ENCODE peak calls at places on chromosomes 7 and 10, in nine cellular contexts. One of them, this sample, is unnamed.

GRCh38 chr10:77274046-77274795 is 363.4 kb downstream of the KCNMA1 start:
- DNase-seq in kidney epithelial cell: peak
- DNase-seq in choroid plexus epithelial cell: no peak
- DNase-seq in ovary: no peak
- DNase-seq in RWPE1: peak
- DNase-seq in AG09319: no peak
- DNase-seq in adrenal gland: no peak
- DNase-seq in glutamatergic neuron: no peak
- DNase-seq in H1: no peak
- DNase-seq in this sample: peak

GRCh38 chr10:13483073-13483472 is 45.7 kb downstream of the BEND7 start:
- DNase-seq in kidney epithelial cell: no peak
- DNase-seq in choroid plexus epithelial cell: no peak
- DNase-seq in ovary: no peak
- DNase-seq in RWPE1: no peak
- DNase-seq in AG09319: no peak
- DNase-seq in adrenal gland: no peak
- DNase-seq in glutamatergic neuron: no peak
- DNase-seq in H1: no peak
- DNase-seq in this sample: peak

GRCh38 chr10:96417432-96417831 is 58.6 kb upstream of the OPALIN start:
- DNase-seq in kidney epithelial cell: peak
- DNase-seq in choroid plexus epithelial cell: peak
- DNase-seq in ovary: no peak
- DNase-seq in RWPE1: no peak
- DNase-seq in AG09319: no peak
- DNase-seq in adrenal gland: no peak
- DNase-seq in glutamatergic neuron: no peak
- DNase-seq in H1: peak
- DNase-seq in this sample: no peak

GRCh38 chr7:69429817-69430501 is 168.3 kb upstream of the AUTS2 start:
- DNase-seq in kidney epithelial cell: no peak
- DNase-seq in choroid plexus epithelial cell: no peak
- DNase-seq in ovary: peak
- DNase-seq in RWPE1: no peak
- DNase-seq in AG09319: no peak
- DNase-seq in adrenal gland: peak
- DNase-seq in glutamatergic neuron: no peak
- DNase-seq in H1: no peak
- DNase-seq in this sample: peak

GRCh38 chr7:149261321-149261828 is 621 bp upstream of the ZNF783 start:
- DNase-seq in kidney epithelial cell: no peak
- DNase-seq in choroid plexus epithelial cell: peak
- DNase-seq in ovary: no peak
- DNase-seq in RWPE1: peak
- DNase-seq in AG09319: no peak
- DNase-seq in adrenal gland: peak
- DNase-seq in glutamatergic neuron: no peak
- DNase-seq in H1: no peak
- DNase-seq in this sample: no peak

GRCh38 chr10:58588673-58589265 is 76.1 kb downstream of the BICC1 start:
- DNase-seq in kidney epithelial cell: no peak
- DNase-seq in choroid plexus epithelial cell: no peak
- DNase-seq in ovary: no peak
- DNase-seq in RWPE1: peak
- DNase-seq in AG09319: no peak
- DNase-seq in adrenal gland: peak
- DNase-seq in glutamatergic neuron: peak
- DNase-seq in H1: peak
- DNase-seq in this sample: peak

GRCh38 chr10:89207801-89208551 is 859 bp upstream of the CH25H start:
- DNase-seq in kidney epithelial cell: no peak
- DNase-seq in choroid plexus epithelial cell: no peak
- DNase-seq in ovary: peak
- DNase-seq in RWPE1: peak
- DNase-seq in AG09319: no peak
- DNase-seq in adrenal gland: peak
- DNase-seq in glutamatergic neuron: peak
- DNase-seq in H1: peak
- DNase-seq in this sample: peak

GRCh38 chr10:131002031-131002861 is 309.3 kb downstream of the TCERG1L start:
- DNase-seq in kidney epithelial cell: no peak
- DNase-seq in choroid plexus epithelial cell: no peak
- DNase-seq in ovary: no peak
- DNase-seq in RWPE1: no peak
- DNase-seq in AG09319: no peak
- DNase-seq in adrenal gland: peak
- DNase-seq in glutamatergic neuron: no peak
- DNase-seq in H1: peak
- DNase-seq in this sample: no peak

GRCh38 chr10:49243610-49244283 is 55.2 kb upstream of the C10orf71 start:
- DNase-seq in kidney epithelial cell: no peak
- DNase-seq in choroid plexus epithelial cell: no peak
- DNase-seq in ovary: no peak
- DNase-seq in RWPE1: no peak
- DNase-seq in AG09319: no peak
- DNase-seq in adrenal gland: no peak
- DNase-seq in glutamatergic neuron: no peak
- DNase-seq in H1: no peak
- DNase-seq in this sample: no peak

GRCh38 chr7:149005427-149006344 is 22.6 kb downstream of the PDIA4 start:
- DNase-seq in kidney epithelial cell: no peak
- DNase-seq in choroid plexus epithelial cell: peak
- DNase-seq in ovary: peak
- DNase-seq in RWPE1: no peak
- DNase-seq in AG09319: peak
- DNase-seq in adrenal gland: peak
- DNase-seq in glutamatergic neuron: peak
- DNase-seq in H1: peak
- DNase-seq in this sample: peak

GRCh38 chr10:119498889-119499864 is 43.3 kb downstream of the RGS10 start:
- DNase-seq in kidney epithelial cell: peak
- DNase-seq in choroid plexus epithelial cell: peak
- DNase-seq in ovary: no peak
- DNase-seq in RWPE1: no peak
- DNase-seq in AG09319: no peak
- DNase-seq in adrenal gland: no peak
- DNase-seq in glutamatergic neuron: no peak
- DNase-seq in H1: no peak
- DNase-seq in this sample: no peak

GRCh38 chr10:87507879-87508278 is 3.2 kb downstream of the MINPP1 start:
- DNase-seq in kidney epithelial cell: no peak
- DNase-seq in choroid plexus epithelial cell: no peak
- DNase-seq in ovary: no peak
- DNase-seq in RWPE1: no peak
- DNase-seq in AG09319: no peak
- DNase-seq in adrenal gland: no peak
- DNase-seq in glutamatergic neuron: no peak
- DNase-seq in H1: no peak
- DNase-seq in this sample: no peak

GRCh38 chr10:43045246-43045621 is 31.6 kb upstream of the RET start:
- DNase-seq in kidney epithelial cell: no peak
- DNase-seq in choroid plexus epithelial cell: no peak
- DNase-seq in ovary: peak
- DNase-seq in RWPE1: no peak
- DNase-seq in AG09319: no peak
- DNase-seq in adrenal gland: no peak
- DNase-seq in glutamatergic neuron: peak
- DNase-seq in H1: no peak
- DNase-seq in this sample: peak

GRCh38 chr10:35347088-35347487 is 10.8 kb downstream of the CCNY start:
- DNase-seq in kidney epithelial cell: no peak
- DNase-seq in choroid plexus epithelial cell: no peak
- DNase-seq in ovary: no peak
- DNase-seq in RWPE1: no peak
- DNase-seq in AG09319: no peak
- DNase-seq in adrenal gland: no peak
- DNase-seq in glutamatergic neuron: no peak
- DNase-seq in H1: no peak
- DNase-seq in this sample: no peak

GRCh38 chr7:8684426-8684825 is 251.0 kb downstream of the NXPH1 start:
- DNase-seq in kidney epithelial cell: no peak
- DNase-seq in choroid plexus epithelial cell: no peak
- DNase-seq in ovary: no peak
- DNase-seq in RWPE1: no peak
- DNase-seq in AG09319: no peak
- DNase-seq in adrenal gland: no peak
- DNase-seq in glutamatergic neuron: no peak
- DNase-seq in H1: no peak
- DNase-seq in this sample: no peak

GRCh38 chr7:103613655-103614642 is 167.9 kb upstream of the SLC26A5 start:
- DNase-seq in kidney epithelial cell: no peak
- DNase-seq in choroid plexus epithelial cell: peak
- DNase-seq in ovary: no peak
- DNase-seq in RWPE1: no peak
- DNase-seq in AG09319: no peak
- DNase-seq in adrenal gland: no peak
- DNase-seq in glutamatergic neuron: peak
- DNase-seq in H1: no peak
- DNase-seq in this sample: no peak
- TF ChIP-seq CTCF in kidney epithelial cell: peak
- TF ChIP-seq CTCF in choroid plexus epithelial cell: peak
- TF ChIP-seq CTCF in ovary: no peak
- TF ChIP-seq CTCF in RWPE1: no peak
- TF ChIP-seq CTCF in AG09319: peak
- TF ChIP-seq CTCF in adrenal gland: no peak
- TF ChIP-seq CTCF in glutamatergic neuron: peak
- TF ChIP-seq CTCF in H1: peak
- TF ChIP-seq CTCF in this sample: no peak

GRCh38 chr7:43112088-43112940 is at the start of gene HECW1:
- DNase-seq in kidney epithelial cell: no peak
- DNase-seq in choroid plexus epithelial cell: no peak
- DNase-seq in ovary: peak
- DNase-seq in RWPE1: no peak
- DNase-seq in AG09319: no peak
- DNase-seq in adrenal gland: no peak
- DNase-seq in glutamatergic neuron: peak
- DNase-seq in H1: peak
- DNase-seq in this sample: peak

GRCh38 chr7:43105521-43106120 is 6.8 kb upstream of the HECW1 start:
- DNase-seq in kidney epithelial cell: no peak
- DNase-seq in choroid plexus epithelial cell: peak
- DNase-seq in ovary: no peak
- DNase-seq in RWPE1: no peak
- DNase-seq in AG09319: no peak
- DNase-seq in adrenal gland: no peak
- DNase-seq in glutamatergic neuron: no peak
- DNase-seq in H1: no peak
- DNase-seq in this sample: no peak

GRCh38 chr7:43104874-43105520 is 7.5 kb upstream of the HECW1 start:
- DNase-seq in kidney epithelial cell: no peak
- DNase-seq in choroid plexus epithelial cell: no peak
- DNase-seq in ovary: no peak
- DNase-seq in RWPE1: no peak
- DNase-seq in AG09319: no peak
- DNase-seq in adrenal gland: no peak
- DNase-seq in glutamatergic neuron: no peak
- DNase-seq in H1: no peak
- DNase-seq in this sample: no peak

GRCh38 chr7:43110790-43111362 is 1.6 kb upstream of the HECW1 start:
- DNase-seq in kidney epithelial cell: no peak
- DNase-seq in choroid plexus epithelial cell: no peak
- DNase-seq in ovary: no peak
- DNase-seq in RWPE1: no peak
- DNase-seq in AG09319: no peak
- DNase-seq in adrenal gland: no peak
- DNase-seq in glutamatergic neuron: no peak
- DNase-seq in H1: no peak
- DNase-seq in this sample: no peak

GRCh38 chr7:43108255-43109011 is 4.0 kb upstream of the HECW1 start:
- DNase-seq in kidney epithelial cell: no peak
- DNase-seq in choroid plexus epithelial cell: peak
- DNase-seq in ovary: peak
- DNase-seq in RWPE1: peak
- DNase-seq in AG09319: no peak
- DNase-seq in adrenal gland: peak
- DNase-seq in glutamatergic neuron: peak
- DNase-seq in H1: peak
- DNase-seq in this sample: peak
- TF ChIP-seq CTCF in kidney epithelial cell: peak
- TF ChIP-seq CTCF in choroid plexus epithelial cell: peak
- TF ChIP-seq CTCF in ovary: no peak
- TF ChIP-seq CTCF in RWPE1: peak
- TF ChIP-seq CTCF in AG09319: peak
- TF ChIP-seq CTCF in adrenal gland: peak
- TF ChIP-seq CTCF in glutamatergic neuron: peak
- TF ChIP-seq CTCF in H1: peak
- TF ChIP-seq CTCF in this sample: peak

DNA sequence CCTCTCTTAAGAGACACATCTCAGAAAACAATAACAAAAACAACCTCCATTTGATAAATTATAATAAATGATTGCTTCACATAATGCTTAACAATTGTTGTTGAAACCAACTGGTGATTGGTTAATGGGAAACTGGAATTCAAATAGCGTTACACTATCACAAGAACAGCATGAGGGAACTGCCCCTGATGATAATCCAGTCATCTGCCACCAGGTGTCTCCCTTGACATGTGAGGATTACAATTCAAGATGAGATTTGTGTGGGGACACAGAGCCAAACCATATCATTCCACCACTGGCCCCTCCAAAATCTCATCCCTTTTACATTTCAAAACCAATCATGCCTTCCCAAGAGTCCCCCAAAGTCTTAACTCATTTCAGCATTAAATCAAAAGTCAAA is 375.9 kb downstream of the BMPER start:
- DNase-seq in kidney epithelial cell: no peak
- DNase-seq in choroid plexus epithelial cell: peak
- DNase-seq in ovary: no peak
- DNase-seq in RWPE1: peak
- DNase-seq in AG09319: no peak
- DNase-seq in adrenal gland: no peak
- DNase-seq in glutamatergic neuron: no peak
- DNase-seq in H1: no peak
- DNase-seq in this sample: no peak
- TF ChIP-seq CTCF in kidney epithelial cell: peak
- TF ChIP-seq CTCF in choroid plexus epithelial cell: peak
- TF ChIP-seq CTCF in ovary: no peak
- TF ChIP-seq CTCF in RWPE1: no peak
- TF ChIP-seq CTCF in AG09319: no peak
- TF ChIP-seq CTCF in adrenal gland: no peak
- TF ChIP-seq CTCF in glutamatergic neuron: no peak
- TF ChIP-seq CTCF in H1: peak
- TF ChIP-seq CTCF in this sample: no peak

DNA sequence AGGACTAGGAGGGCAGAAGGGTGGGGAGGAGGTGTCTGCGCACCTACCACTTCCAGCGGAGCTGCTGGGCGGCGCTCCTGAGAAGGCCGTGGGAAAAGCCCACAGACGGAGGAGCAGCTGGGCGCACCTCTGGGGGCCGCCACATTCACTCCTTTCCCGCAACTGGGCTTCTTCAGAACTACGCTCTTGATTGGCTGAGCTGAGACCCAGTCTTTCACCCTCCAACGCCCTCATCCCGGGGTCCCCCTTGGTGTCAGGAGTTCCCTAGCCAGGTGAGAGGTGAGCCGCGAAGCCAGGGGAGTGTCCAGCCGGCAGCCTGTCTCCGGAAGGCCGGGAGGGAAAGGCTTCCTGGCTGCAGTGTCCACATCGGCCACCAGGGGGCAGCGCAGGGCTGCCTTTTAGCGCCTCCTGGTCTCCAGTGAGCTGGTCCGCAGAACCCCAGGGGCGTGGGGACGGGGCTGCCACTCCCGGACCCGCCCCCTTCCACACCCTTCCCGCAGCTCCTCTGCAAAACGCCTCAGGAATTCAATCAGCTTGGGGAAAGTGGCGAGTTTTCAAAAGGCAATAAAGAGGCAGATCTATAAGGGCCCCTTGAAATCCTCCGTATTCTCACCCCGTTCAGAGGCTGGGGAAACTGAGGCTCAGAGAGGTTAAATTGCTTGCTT is 98.8 kb downstream of the CHST15 start:
- DNase-seq in kidney epithelial cell: peak
- DNase-seq in choroid plexus epithelial cell: peak
- DNase-seq in ovary: peak
- DNase-seq in RWPE1: peak
- DNase-seq in AG09319: peak
- DNase-seq in adrenal gland: peak
- DNase-seq in glutamatergic neuron: peak
- DNase-seq in H1: peak
- DNase-seq in this sample: peak
- TF ChIP-seq CTCF in kidney epithelial cell: peak
- TF ChIP-seq CTCF in choroid plexus epithelial cell: peak
- TF ChIP-seq CTCF in ovary: peak
- TF ChIP-seq CTCF in RWPE1: peak
- TF ChIP-seq CTCF in AG09319: peak
- TF ChIP-seq CTCF in adrenal gland: peak
- TF ChIP-seq CTCF in glutamatergic neuron: peak
- TF ChIP-seq CTCF in H1: peak
- TF ChIP-seq CTCF in this sample: peak

This sample was measured in nephron progenitor cell.